ENCODE peak calls at places on chromosomes 2 and 18, in seven cellular contexts. U is endothelial cell, X is posterior vena cava, S is NCI-H82, Y is NCI-H1436, Q is EH, E is neural crest cell. O is an unnamed sample.

GRCh38 chr18:75456277-75456676 is 28.8 kb upstream of the SMIM21 start:
- DNase-seq in U (no peak), X (no peak), S (no peak), Y (no peak), Q (peak; percentile 25), E (peak; percentile 25), O (no peak)

GRCh38 chr2:16330012-16330411 is 335.6 kb downstream of the CYRIA start:
- DNase-seq in U (no peak), X (no peak), S (no peak), Y (no peak), Q (no peak), E (peak; percentile 34), O (no peak)

GRCh38 chr18:48826806-48827205 is 124.0 kb downstream of the SMAD7 start:
- DNase-seq in U (no peak), X (peak; percentile 20), S (no peak), Y (no peak), Q (no peak), E (no peak), O (no peak)

GRCh38 chr2:164150601-164151000 is 414.8 kb upstream of the FIGN start:
- DNase-seq in U (no peak), X (no peak), S (no peak), Y (no peak), Q (no peak), E (no peak), O (no peak)

GRCh38 chr2:161178756-161179155 is 18.5 kb downstream of the TANK start:
- DNase-seq in U (no peak), X (no peak), S (no peak), Y (no peak), Q (no peak), E (no peak), O (no peak)

GRCh38 chr18:72727038-72727690 is 140.6 kb downstream of the NETO1 start:
- DNase-seq in U (no peak), X (no peak), S (no peak), Y (no peak), Q (no peak), E (no peak), O (no peak)

GRCh38 chr18:56445422-56445821 is 193.0 kb downstream of the TXNL1 start:
- DNase-seq in U (no peak), X (no peak), S (no peak), Y (no peak), Q (no peak), E (no peak), O (no peak)

GRCh38 chr18:58186258-58186948 is 142.4 kb downstream of the NEDD4L start:
- DNase-seq in U (no peak), X (no peak), S (no peak), Y (no peak), Q (peak; percentile 93), E (no peak), O (no peak)

O was measured in iPS DF 6.9.